ENCODE peak calls at places on chromosomes 2 and 18, in nine cellular contexts. J, Z, P, V, C, Y, Q, R and S are unnamed samples.

GRCh38 chr2:96578731-96579130 is 42.2 kb downstream of the ARID5A start:
- DNase-seq in Z (no peak), R (no peak), Q (no peak), C (no peak), Y (no peak), V (no peak), P (no peak), J (no peak), S (no peak)

GRCh38 chr18:64444819-64445218 is 295.9 kb upstream of the LINC00305 start:
- DNase-seq in Z (no peak), C (no peak), V (no peak), Q (no peak), P (no peak), R (no peak), Y (no peak), J (no peak), S (no peak)

GRCh38 chr2:239319261-239319661 is 81.6 kb downstream of the HDAC4 start:
- DNase-seq in J (no peak), V (no peak), P (no peak), R (peak), C (peak), Z (no peak), Y (no peak), Q (no peak), S (no peak)

GRCh38 chr2:82837588-82838304 is 1621.3 kb downstream of the SUCLG1 start:
- DNase-seq in P (no peak), Q (no peak), R (peak), Z (no peak), J (peak), C (peak), V (no peak), Y (no peak), S (no peak)

GRCh38 chr2:238499731-238500570 is 73.2 kb downstream of the ASB1 start:
- DNase-seq in Z (no peak), Q (peak), C (no peak), Y (no peak), J (no peak), V (no peak), P (no peak), R (no peak), S (no peak)

GRCh38 chr2:41966431-41966893 is 81.4 kb upstream of the PKDCC start:
- DNase-seq in V (peak), C (peak), R (peak), Q (no peak), P (no peak), J (peak), Z (no peak), Y (no peak), S (no peak)

GRCh38 chr18:3217930-3218647 is 1.7 kb downstream of the MYOM1 start:
- DNase-seq in R (peak), V (peak), Z (no peak), Y (no peak), J (peak), C (peak), Q (peak), P (no peak), S (no peak)

GRCh38 chr2:127226520-127227263 is 6.6 kb upstream of the CYP27C1 start:
- DNase-seq in J (peak), P (no peak), C (peak), Z (no peak), Y (peak), R (peak), V (peak), Q (no peak), S (no peak)

GRCh38 chr2:98212291-98212690 is 125.3 kb downstream of the VWA3B start:
- DNase-seq in C (no peak), Z (no peak), P (no peak), Y (no peak), R (no peak), Q (no peak), V (no peak), J (no peak), S (no peak)

GRCh38 chr18:26383454-26384270 is 157.4 kb downstream of the TAF4B start:
- DNase-seq in Y (no peak), P (no peak), Q (no peak), R (peak), J (peak), C (peak), Z (no peak), V (peak), S (no peak)

GRCh38 chr18:22703883-22704626 is 229.1 kb upstream of the RBBP8 start:
- DNase-seq in Y (no peak), J (peak), C (peak), R (peak), Q (peak), P (no peak), V (peak), Z (no peak), S (no peak)

GRCh38 chr2:84885111-84885510 is 4.2 kb upstream of the TRABD2A start:
- DNase-seq in R (no peak), C (no peak), Q (no peak), V (no peak), J (no peak), P (no peak), Y (no peak), Z (no peak), S (no peak)

GRCh38 chr2:34570266-34570872 is 971.3 kb upstream of the FAM98A start:
- DNase-seq in C (no peak), Q (peak), Y (no peak), R (no peak), Z (no peak), V (no peak), J (peak), P (no peak), S (no peak)

GRCh38 chr2:211351998-211352397 is 795.6 kb downstream of the CPS1 start:
- DNase-seq in Z (no peak), V (no peak), P (no peak), R (peak), C (no peak), J (no peak), Y (no peak), Q (no peak), S (no peak)

GRCh38 chr2:216502776-216503629 is 4.4 kb downstream of the RPL37A start:
- DNase-seq in Z (no peak), J (no peak), C (no peak), Q (no peak), P (no peak), Y (no peak), R (no peak), V (no peak), S (no peak)

GRCh38 chr2:182240862-182241371 is 185.9 kb downstream of the PDE1A start:
- DNase-seq in P (no peak), C (peak), J (peak), Y (no peak), R (peak), Z (no peak), Q (peak), V (peak), S (no peak)

GRCh38 chr18:78739843-78740677 is 239.6 kb upstream of the SALL3 start:
- DNase-seq in J (no peak), Y (no peak), Z (no peak), R (no peak), P (no peak), V (no peak), Q (no peak), C (no peak), S (no peak)

GRCh38 chr18:57792741-57793629 is 10.1 kb downstream of the ATP8B1 start:
- DNase-seq in C (no peak), R (no peak), Q (no peak), Z (no peak), V (no peak), P (no peak), Y (no peak), J (no peak), S (no peak)

GRCh38 chr2:159758239-159758638 is 39.8 kb downstream of the CD302 start:
- DNase-seq in V (no peak), R (no peak), Q (no peak), Y (no peak), J (no peak), P (no peak), C (no peak), Z (no peak), S (no peak)

GRCh38 chr2:192877159-192877558 is 682.4 kb upstream of the TMEFF2 start:
- DNase-seq in R (no peak), P (no peak), Z (no peak), Q (no peak), V (no peak), J (no peak), C (no peak), Y (no peak), S (no peak)

GRCh38 chr18:47558110-47558750 is 306.8 kb upstream of the SKOR2 start:
- DNase-seq in Y (no peak), R (no peak), P (no peak), J (no peak), Z (no peak), C (no peak), V (no peak), Q (no peak), S (no peak)

GRCh38 chr2:238155051-238155760 is 3.6 kb upstream of the ERFE start:
- DNase-seq in R (peak), V (peak), Q (no peak), P (no peak), C (no peak), Z (no peak), Y (no peak), J (no peak), S (no peak)

GRCh38 chr2:239193925-239194687 is 206.7 kb downstream of the HDAC4 start:
- DNase-seq in C (peak), V (no peak), R (no peak), P (no peak), Y (no peak), Q (peak), Z (no peak), J (no peak), S (no peak)

GRCh38 chr2:150624001-150624401 is 136.5 kb upstream of the RND3 start:
- DNase-seq in Z (no peak), C (no peak), V (no peak), Y (no peak), P (no peak), J (no peak), R (no peak), Q (no peak), S (no peak)

GRCh38 chr2:20487392-20488135 is 40.7 kb downstream of the RHOB start:
- DNase-seq in C (no peak), Q (peak), Y (no peak), R (no peak), V (no peak), P (no peak), J (no peak), Z (no peak), S (no peak)

GRCh38 chr2:45067859-45068642 is 58.8 kb upstream of the SIX2 start:
- DNase-seq in C (peak), J (peak), Y (no peak), Q (peak), Z (no peak), P (no peak), R (no peak), V (peak), S (no peak)

GRCh38 chr2:227153766-227154486 is 10.1 kb downstream of the COL4A4 start:
- DNase-seq in Q (no peak), Y (no peak), V (no peak), R (no peak), C (no peak), J (no peak), Z (no peak), P (no peak), S (no peak)

GRCh38 chr18:3919396-3920061 is 469.6 kb downstream of the TGIF1 start:
- DNase-seq in Y (no peak), C (no peak), Z (no peak), R (no peak), J (no peak), V (no peak), P (no peak), Q (no peak), S (no peak)

GRCh38 chr2:119475857-119476244 is 44.2 kb downstream of the TMEM37 start:
- DNase-seq in J (no peak), R (no peak), V (no peak), C (no peak), Y (no peak), P (no peak), Z (no peak), Q (no peak), S (no peak)

GRCh38 chr2:241981076-241981700 is 111.7 kb downstream of the RTP5 start:
- DNase-seq in J (no peak), C (no peak), Z (no peak), Q (no peak), Y (no peak), R (no peak), V (no peak), P (no peak), S (no peak)